ENCODE peak calls at places on chromosome 3, in seven cellular contexts. F is hepatic stellate cell; R is stimulated activated CD4-positive, alpha-beta T cell treated with anti-CD3 and anti-CD28 coated beads, Interleukin-2, amount 100 ng/mL, for 24 hours; M is posterior cingulate gyrus; V is NCI-H748 treated with DMSO at 0.1 percent for 48 hours; W is OCI-LY7; C is iPS-NIHi11. T is an unnamed sample.

GRCh38 chr3:153289334-153289808 is 127.3 kb downstream of the RAP2B start:
- DNase-seq in F (peak; percentile 37), R (no peak), M (no peak), V (no peak), W (no peak), C (no peak), T (no peak)

GRCh38 chr3:151356791-151357460 is 27.6 kb upstream of the P2RY13 start:
- DNase-seq in F (no peak), R (no peak), M (no peak), V (no peak), W (no peak), C (no peak), T (no peak)

GRCh38 chr3:197306374-197307086 is 8.1 kb upstream of the DLG1 start:
- DNase-seq in F (peak; percentile 52), R (no peak), M (no peak), V (no peak), W (no peak), C (no peak), T (no peak)

GRCh38 chr3:52402706-52403270 is 42.1 kb downstream of the SEMA3G start:
- DNase-seq in F (no peak), R (no peak), M (no peak), V (no peak), W (no peak), C (no peak), T (no peak)

GRCh38 chr3:99626415-99626788 is 12.0 kb upstream of the COL8A1 start:
- DNase-seq in F (no peak), R (no peak), M (no peak), V (no peak), W (no peak), C (no peak), T (no peak)

GRCh38 chr3:196837819-196838420 is 29.8 kb upstream of the SENP5 start:
- DNase-seq in F (peak; percentile 72), R (peak; percentile 78), M (no peak), V (peak; percentile 4), W (peak; percentile 74), C (peak; percentile 82), T (peak; percentile 65)

GRCh38 chr3:37545479-37545878 is 316.2 kb upstream of the CTDSPL start:
- DNase-seq in F (no peak), R (no peak), M (no peak), V (no peak), W (no peak), C (no peak), T (no peak)

GRCh38 chr3:171813897-171814460 is 3.7 kb upstream of the PLD1 start:
- DNase-seq in F (no peak), R (no peak), M (no peak), V (no peak), W (peak; percentile 9), C (no peak), T (no peak)

GRCh38 chr3:34106879-34107278 is 308.4 kb downstream of the PDCD6IP start:
- DNase-seq in F (peak; percentile 6), R (no peak), M (no peak), V (peak; percentile 51), W (peak; percentile 61), C (peak; percentile 66), T (peak; percentile 56)

GRCh38 chr3:137770066-137770805 is 6.1 kb downstream of the SOX14 start:
- DNase-seq in F (no peak), R (no peak), M (no peak), V (no peak), W (no peak), C (no peak), T (no peak)

GRCh38 chr3:52714335-52715302 is 8.7 kb downstream of the SPCS1 start:
- DNase-seq in F (no peak), R (no peak), M (no peak), V (no peak), W (no peak), C (peak; percentile 93), T (no peak)

GRCh38 chr3:185397676-185398075 is 34.7 kb downstream of the MAP3K13 start:
- DNase-seq in F (no peak), R (no peak), M (no peak), V (no peak), W (no peak), C (no peak), T (no peak)